ENCODE peak calls at places on chromosome 7, in six cellular contexts. B is GM12878, Q is H1, U is transverse colon, Z is A549, L is HepG2. K is an unnamed sample.

GRCh38 chr7:128260069-128260468 is 19.0 kb downstream of the LEP start:
- DNase-seq in B (no peak), Q (no peak), U (no peak), Z (no peak), L (no peak), K (no peak)

GRCh38 chr7:123580406-123581161 is 21.0 kb upstream of the ASB15 start:
- DNase-seq in B (no peak), Q (no peak), U (no peak), Z (peak; percentile 53), L (peak; percentile 46), K (no peak)

GRCh38 chr7:90879924-90880323 is 283.8 kb downstream of the CDK14 start:
- DNase-seq in B (no peak), Q (no peak), U (no peak), Z (no peak), L (no peak), K (no peak)

GRCh38 chr7:36506820-36507219 is 117.2 kb downstream of the ANLN start:
- DNase-seq in B (no peak), Q (no peak), U (no peak), Z (peak; percentile 27), L (no peak), K (no peak)

GRCh38 chr7:42227523-42227922 is 9.5 kb downstream of the GLI3 start:
- DNase-seq in B (no peak), Q (no peak), U (no peak), Z (no peak), L (no peak), K (no peak)

GRCh38 chr7:13988011-13988410 is 1.5 kb downstream of the ETV1 start:
- DNase-seq in B (no peak), Q (no peak), U (no peak), Z (no peak), L (no peak), K (no peak)

GRCh38 chr7:72805526-72806494 is 22.2 kb downstream of the TYW1B start:
- DNase-seq in B (no peak), Q (no peak), U (no peak), Z (peak; percentile 5), L (peak; percentile 24), K (peak; percentile 70)

GRCh38 chr7:152587366-152587765 is 88.6 kb downstream of the XRCC2 start:
- DNase-seq in B (no peak), Q (no peak), U (no peak), Z (no peak), L (no peak), K (no peak)

GRCh38 chr7:100572281-100572948 is 1.3 kb downstream of the SAP25 start:
- DNase-seq in B (no peak), Q (no peak), U (no peak), Z (no peak), L (no peak), K (no peak)

GRCh38 chr7:11706666-11707605 is 125.1 kb downstream of the THSD7A start:
- DNase-seq in B (no peak), Q (no peak), U (peak; percentile 8), Z (peak; percentile 62), L (no peak), K (no peak)

GRCh38 chr7:84236398-84236797 is 41.8 kb upstream of the SEMA3A start:
- DNase-seq in B (no peak), Q (no peak), U (no peak), Z (no peak), L (no peak), K (no peak)

GRCh38 chr7:34337163-34337562 is 320.9 kb upstream of the NPSR1 start:
- DNase-seq in B (no peak), Q (no peak), U (no peak), Z (no peak), L (no peak), K (no peak)

DNA sequence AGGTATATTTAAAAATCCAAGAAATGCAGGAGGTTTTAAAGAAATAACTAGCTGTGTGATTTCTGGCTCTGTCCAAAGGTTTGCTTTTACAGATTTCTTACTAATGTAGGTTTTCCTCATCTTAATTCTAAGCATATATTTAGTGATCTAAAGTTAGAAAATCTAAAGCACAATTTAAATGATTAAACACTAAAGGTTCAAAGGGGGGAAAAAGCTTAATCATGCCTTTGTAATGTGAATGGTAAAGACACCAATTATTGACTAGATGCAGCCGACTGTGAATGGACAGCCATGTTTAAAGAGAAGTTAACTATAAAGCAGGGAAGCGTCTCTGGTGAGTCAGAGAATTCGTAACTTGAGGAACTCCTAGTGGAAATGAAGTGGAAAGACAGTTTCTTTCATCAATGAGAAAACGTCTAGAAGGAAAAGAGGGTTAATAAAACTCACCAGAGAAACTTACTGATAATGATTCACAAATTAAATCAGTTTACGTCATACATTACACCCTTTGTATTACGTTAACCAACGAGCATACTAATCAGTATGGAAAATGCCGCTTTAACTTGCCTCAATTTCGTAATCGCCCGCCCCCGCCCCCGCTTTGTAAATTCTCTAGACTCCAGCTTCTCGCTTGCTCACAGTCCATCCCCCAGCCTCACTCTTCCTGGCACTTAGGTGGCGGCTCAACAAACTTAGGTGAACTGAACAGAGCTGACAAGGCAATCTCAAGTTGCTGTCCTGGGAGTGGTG is 1.1 kb upstream of the HBP1 start:
- DNase-seq in B (no peak), Q (no peak), U (no peak), Z (peak; percentile 86), L (peak; percentile 74), K (peak; percentile 88)
- TF ChIP-seq POLR2A in B (no peak), Q (no peak), U (no peak), Z (no peak), L (peak; percentile 71), K (peak; percentile 35)

GRCh38 chr7:30911561-30911969 is at the start of gene AQP1:
- DNase-seq in B (no peak), Q (no peak), U (peak; percentile 83), Z (no peak), L (no peak), K (peak; percentile 66)
- TF ChIP-seq POLR2A in B (no peak), Q (no peak), U (peak; percentile 80), Z (no peak), L (no peak), K (peak; percentile 38)

GRCh38 chr7:116805100-116805544 is 57.3 kb upstream of the CAPZA2 start:
- DNase-seq in B (no peak), Q (no peak), U (no peak), Z (peak; percentile 63), L (peak; percentile 70), K (no peak)
- TF ChIP-seq POLR2A in B (no peak), Q (no peak), U (no peak), Z (no peak), L (no peak), K (no peak)

DNA sequence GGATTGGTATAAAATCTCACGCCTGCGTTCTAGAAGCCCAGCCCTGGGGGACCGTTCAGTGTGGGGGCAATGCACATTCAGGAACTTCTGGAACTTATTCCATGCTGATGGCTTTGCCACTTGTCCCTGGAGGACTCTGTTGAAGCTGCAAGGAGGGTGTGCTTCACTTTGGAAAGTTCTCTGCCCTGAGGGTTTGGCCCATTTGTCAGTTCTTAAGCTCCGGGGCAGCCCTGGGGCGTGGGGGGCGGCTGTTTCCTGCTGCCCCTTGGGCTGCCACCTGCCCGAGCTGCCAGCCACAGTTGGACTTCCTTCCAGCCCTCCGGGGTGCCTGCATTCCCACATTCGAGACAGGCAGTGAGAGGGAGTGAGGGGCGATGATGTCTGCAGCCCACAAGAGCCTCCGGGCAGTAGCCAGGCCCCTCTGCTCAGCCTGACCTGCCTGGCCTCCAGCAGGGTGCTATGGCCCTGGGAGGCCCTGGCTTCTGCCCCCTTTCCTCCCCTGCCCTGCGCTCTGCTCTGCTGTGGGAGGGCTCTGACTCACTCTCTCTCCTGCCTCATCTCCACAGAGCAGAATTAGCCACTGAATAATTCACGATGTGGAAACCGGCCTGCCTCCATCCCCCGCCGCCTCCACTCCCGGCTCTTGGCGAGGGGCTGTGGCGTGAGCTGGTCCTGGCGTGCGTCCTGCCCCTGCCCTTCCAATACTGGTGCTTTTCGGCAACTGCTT is 1.9 kb downstream of the TTYH3 start:
- DNase-seq in B (no peak), Q (no peak), U (no peak), Z (peak; percentile 57), L (peak; percentile 45), K (no peak)
- TF ChIP-seq POLR2A in B (no peak), Q (no peak), U (no peak), Z (peak; percentile 9), L (no peak), K (no peak)

DNA sequence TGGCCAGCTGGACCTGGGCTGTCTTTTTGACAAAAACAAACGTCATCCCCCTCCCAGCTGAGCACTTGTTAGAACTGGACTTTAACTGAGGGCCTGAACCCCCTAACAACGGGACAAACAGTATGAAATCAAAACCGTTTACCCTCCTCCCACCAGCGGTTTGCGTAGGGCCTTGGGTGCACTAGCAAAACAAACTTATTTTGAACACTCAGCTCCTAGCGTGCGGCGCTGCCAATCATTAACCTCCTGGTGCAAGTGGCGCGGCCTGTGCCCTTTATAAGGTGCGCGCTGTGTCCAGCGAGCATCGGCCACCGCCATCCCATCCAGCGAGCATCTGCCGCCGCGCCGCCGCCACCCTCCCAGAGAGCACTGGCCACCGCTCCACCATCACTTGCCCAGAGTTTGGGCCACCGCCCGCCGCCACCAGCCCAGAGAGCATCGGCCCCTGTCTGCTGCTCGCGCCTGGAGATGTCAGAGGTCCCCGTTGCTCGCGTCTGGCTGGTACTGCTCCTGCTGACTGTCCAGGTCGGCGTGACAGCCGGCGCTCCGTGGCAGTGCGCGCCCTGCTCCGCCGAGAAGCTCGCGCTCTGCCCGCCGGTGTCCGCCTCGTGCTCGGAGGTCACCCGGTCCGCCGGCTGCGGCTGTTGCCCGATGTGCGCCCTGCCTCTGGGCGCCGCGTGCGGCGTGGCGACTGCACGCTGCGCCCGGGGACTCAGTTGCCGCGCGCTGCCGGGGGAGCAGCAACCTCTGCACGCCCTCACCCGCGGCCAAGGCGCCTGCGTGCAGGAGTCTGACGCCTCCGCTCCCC is at the start of gene IGFBP1:
- DNase-seq in B (no peak), Q (no peak), U (no peak), Z (peak; percentile 40), L (peak; percentile 95), K (no peak)
- TF ChIP-seq POLR2A in B (no peak), Q (no peak), U (no peak), Z (peak; percentile 22), L (peak; percentile 94), K (no peak)

GRCh38 chr7:130937830-130938229 is 203.8 kb upstream of the KLF14 start:
- DNase-seq in B (no peak), Q (no peak), U (no peak), Z (no peak), L (no peak), K (no peak)

GRCh38 chr7:130936202-130936931 is 202.4 kb upstream of the KLF14 start:
- DNase-seq in B (no peak), Q (no peak), U (no peak), Z (no peak), L (no peak), K (no peak)

GRCh38 chr7:130935564-130936157 is 201.7 kb upstream of the KLF14 start:
- DNase-seq in B (no peak), Q (no peak), U (no peak), Z (no peak), L (no peak), K (no peak)

GRCh38 chr7:130938661-130939060 is 204.7 kb upstream of the KLF14 start:
- DNase-seq in B (no peak), Q (no peak), U (no peak), Z (no peak), L (no peak), K (no peak)

GRCh38 chr7:130937016-130937415 is 203.0 kb upstream of the KLF14 start:
- DNase-seq in B (no peak), Q (no peak), U (no peak), Z (no peak), L (no peak), K (no peak)
- TF ChIP-seq POLR2A in B (peak; percentile 49), Q (no peak), U (no peak), Z (no peak), L (no peak), K (no peak)